ENCODE peak calls at places on chromosomes 3 and 15, in eight cellular contexts. One of them, this sample, is unnamed.

GRCh38 chr3:52068730-52069129 is 12.4 kb upstream of the DUSP7 start:
- DNase-seq in Panc1: no peak
- DNase-seq in HL-60: no peak
- DNase-seq in H1: no peak
- DNase-seq in transverse colon: peak; percentile 26
- DNase-seq in GM23338: no peak
- DNase-seq in endothelial cell of umbilical vein: no peak
- DNase-seq in GM12878: no peak
- DNase-seq in this sample: no peak

GRCh38 chr3:172749201-172749965 is 1.1 kb upstream of the ECT2 start:
- DNase-seq in Panc1: peak; percentile 91
- DNase-seq in HL-60: no peak
- DNase-seq in GM23338: peak; percentile 16
- DNase-seq in H1: no peak
- DNase-seq in transverse colon: no peak
- DNase-seq in GM12878: no peak
- DNase-seq in endothelial cell of umbilical vein: peak; percentile 84
- DNase-seq in this sample: peak; percentile 39

GRCh38 chr15:34133511-34133910 is 31.6 kb downstream of the PGBD4 start:
- DNase-seq in endothelial cell of umbilical vein: no peak
- DNase-seq in GM12878: no peak
- DNase-seq in H1: no peak
- DNase-seq in transverse colon: no peak
- DNase-seq in Panc1: no peak
- DNase-seq in HL-60: no peak
- DNase-seq in GM23338: no peak
- DNase-seq in this sample: no peak

GRCh38 chr15:88704791-88705768 is 66.3 kb downstream of the ISG20 start:
- DNase-seq in transverse colon: peak; percentile 23
- DNase-seq in Panc1: no peak
- DNase-seq in HL-60: no peak
- DNase-seq in GM23338: peak; percentile 71
- DNase-seq in GM12878: no peak
- DNase-seq in H1: peak; percentile 67
- DNase-seq in endothelial cell of umbilical vein: peak; percentile 27
- DNase-seq in this sample: peak; percentile 41

GRCh38 chr15:98881526-98882517 is 125.8 kb downstream of the PGPEP1L start:
- DNase-seq in H1: no peak
- DNase-seq in transverse colon: no peak
- DNase-seq in GM12878: no peak
- DNase-seq in HL-60: peak; percentile 72
- DNase-seq in endothelial cell of umbilical vein: peak; percentile 49
- DNase-seq in GM23338: peak; percentile 76
- DNase-seq in Panc1: no peak
- DNase-seq in this sample: no peak

GRCh38 chr15:51736646-51737537 is 563 bp downstream of the LYSMD2 start:
- DNase-seq in GM12878: no peak
- DNase-seq in endothelial cell of umbilical vein: peak; percentile 23
- DNase-seq in transverse colon: peak; percentile 67
- DNase-seq in Panc1: no peak
- DNase-seq in HL-60: peak; percentile 50
- DNase-seq in GM23338: peak; percentile 70
- DNase-seq in H1: peak; percentile 68
- DNase-seq in this sample: peak; percentile 53

GRCh38 chr15:69604050-69604378 is 151.4 kb downstream of the RPLP1 start:
- DNase-seq in HL-60: peak; percentile 25
- DNase-seq in H1: no peak
- DNase-seq in Panc1: no peak
- DNase-seq in GM12878: no peak
- DNase-seq in transverse colon: peak; percentile 44
- DNase-seq in GM23338: peak; percentile 59
- DNase-seq in endothelial cell of umbilical vein: no peak
- DNase-seq in this sample: peak; percentile 75

GRCh38 chr15:82045179-82045891 is 483 bp downstream of the MEX3B start:
- DNase-seq in transverse colon: peak; percentile 20
- DNase-seq in GM12878: no peak
- DNase-seq in GM23338: peak; percentile 48
- DNase-seq in HL-60: peak; percentile 21
- DNase-seq in H1: peak; percentile 68
- DNase-seq in endothelial cell of umbilical vein: peak; percentile 65
- DNase-seq in Panc1: no peak
- DNase-seq in this sample: no peak

GRCh38 chr15:73799466-73799865 is 46.3 kb upstream of the INSYN1 start:
- DNase-seq in GM12878: no peak
- DNase-seq in Panc1: no peak
- DNase-seq in H1: no peak
- DNase-seq in transverse colon: no peak
- DNase-seq in GM23338: peak; percentile 30
- DNase-seq in HL-60: no peak
- DNase-seq in endothelial cell of umbilical vein: no peak
- DNase-seq in this sample: no peak
- TF ChIP-seq POLR2AphosphoS5 in GM12878: no peak
- TF ChIP-seq POLR2AphosphoS5 in Panc1: no peak
- TF ChIP-seq POLR2AphosphoS5 in H1: no peak
- TF ChIP-seq POLR2AphosphoS5 in transverse colon: no peak
- TF ChIP-seq POLR2AphosphoS5 in GM23338: no peak
- TF ChIP-seq POLR2AphosphoS5 in HL-60: no peak
- TF ChIP-seq POLR2AphosphoS5 in endothelial cell of umbilical vein: no peak
- TF ChIP-seq POLR2AphosphoS5 in this sample: no peak

DNA sequence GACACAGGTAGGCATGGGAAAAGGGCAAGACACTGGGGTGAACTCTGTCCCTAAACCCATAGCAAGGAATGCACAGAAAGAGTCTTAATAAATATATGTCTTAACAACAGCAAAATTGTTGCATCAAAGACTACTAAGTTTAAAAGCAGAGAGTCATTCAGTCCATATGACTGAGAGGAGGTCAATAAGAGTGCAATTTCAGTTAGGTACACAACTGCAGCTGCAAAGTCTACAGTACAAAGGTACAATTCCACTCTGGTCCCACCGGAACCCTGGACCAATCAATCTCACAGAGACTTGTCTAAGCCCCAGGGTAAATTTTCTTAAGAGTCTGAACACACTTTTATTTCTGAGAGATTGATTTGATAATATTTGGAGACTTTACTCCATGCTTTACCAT is 6.9 kb downstream of the CP start:
- DNase-seq in Panc1: no peak
- DNase-seq in endothelial cell of umbilical vein: no peak
- DNase-seq in GM23338: no peak
- DNase-seq in transverse colon: no peak
- DNase-seq in H1: no peak
- DNase-seq in HL-60: no peak
- DNase-seq in GM12878: no peak
- DNase-seq in this sample: no peak
- H3K4me3 ChIP-seq in Panc1: no peak overlapping the region
- H3K4me3 ChIP-seq in endothelial cell of umbilical vein: no peak overlapping the region
- H3K4me3 ChIP-seq in GM23338: no peak overlapping the region
- H3K4me3 ChIP-seq in transverse colon: no peak overlapping the region
- H3K4me3 ChIP-seq in H1: no peak overlapping the region
- H3K4me3 ChIP-seq in HL-60: no peak overlapping the region
- H3K4me3 ChIP-seq in GM12878: no peak overlapping the region
- H3K4me3 ChIP-seq in this sample: no peak overlapping the region

GRCh38 chr15:75672646-75673425 is 25.1 kb downstream of the SNX33 start:
- DNase-seq in Panc1: no peak
- DNase-seq in GM12878: no peak
- DNase-seq in H1: no peak
- DNase-seq in GM23338: peak; percentile 59
- DNase-seq in HL-60: no peak
- DNase-seq in transverse colon: no peak
- DNase-seq in endothelial cell of umbilical vein: peak; percentile 15
- DNase-seq in this sample: peak; percentile 62
- TF ChIP-seq POLR2AphosphoS5 in Panc1: no peak
- TF ChIP-seq POLR2AphosphoS5 in GM12878: no peak
- TF ChIP-seq POLR2AphosphoS5 in H1: no peak
- TF ChIP-seq POLR2AphosphoS5 in GM23338: no peak
- TF ChIP-seq POLR2AphosphoS5 in HL-60: no peak
- TF ChIP-seq POLR2AphosphoS5 in transverse colon: no peak
- TF ChIP-seq POLR2AphosphoS5 in endothelial cell of umbilical vein: no peak
- TF ChIP-seq POLR2AphosphoS5 in this sample: peak; percentile 22

GRCh38 chr3:123583563-123583962 is 1.3 kb downstream of the HACD2 start:
- DNase-seq in Panc1: no peak
- DNase-seq in HL-60: no peak
- DNase-seq in H1: no peak
- DNase-seq in endothelial cell of umbilical vein: no peak
- DNase-seq in GM12878: no peak
- DNase-seq in transverse colon: no peak
- DNase-seq in GM23338: no peak
- DNase-seq in this sample: no peak
- H3K4me3 ChIP-seq in Panc1: peak overlapping the region; percentile 98
- H3K4me3 ChIP-seq in HL-60: no peak overlapping the region
- H3K4me3 ChIP-seq in H1: peak overlapping the region; percentile 99
- H3K4me3 ChIP-seq in endothelial cell of umbilical vein: no peak overlapping the region
- H3K4me3 ChIP-seq in GM12878: peak overlapping the region; percentile 86
- H3K4me3 ChIP-seq in transverse colon: no peak overlapping the region
- H3K4me3 ChIP-seq in GM23338: peak overlapping the region; percentile 87
- H3K4me3 ChIP-seq in this sample: peak overlapping the region; percentile 88

DNA sequence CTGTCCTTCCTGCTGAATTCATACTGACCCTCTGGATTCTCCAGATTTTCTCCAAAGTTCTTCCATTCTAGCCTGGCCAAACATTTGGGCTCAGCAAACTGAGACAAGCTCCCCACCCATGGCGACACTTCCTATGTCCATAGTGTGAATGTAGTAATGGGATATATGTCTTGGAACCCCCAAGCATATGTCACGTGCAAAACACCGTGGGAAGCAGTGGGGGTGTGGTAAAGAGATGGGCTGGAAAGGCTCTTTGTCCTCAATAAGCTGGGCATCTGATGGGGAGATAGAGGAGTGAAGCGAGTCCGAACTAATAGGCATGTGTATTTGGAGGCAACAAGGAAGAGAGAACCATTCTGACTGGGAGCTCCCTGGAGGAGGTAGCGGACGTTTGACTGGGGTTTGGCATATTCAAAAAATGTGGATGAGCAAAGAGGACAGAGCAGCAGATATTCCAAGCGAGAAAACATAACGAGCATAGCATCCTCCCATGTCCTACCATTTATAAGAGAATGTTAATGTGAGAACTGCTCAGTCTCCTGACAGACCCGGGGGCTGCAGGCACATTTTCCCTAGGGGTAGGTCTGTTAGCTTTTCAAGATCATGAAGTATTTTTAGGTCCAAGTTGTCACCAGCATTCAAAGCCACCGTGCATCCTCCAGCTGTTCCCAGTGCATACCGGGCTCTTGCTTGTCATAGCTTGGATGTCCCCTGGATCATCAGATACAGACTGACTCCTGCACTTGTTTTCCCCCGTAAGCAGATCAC is 25.6 kb downstream of the TPM1 start:
- DNase-seq in Panc1: no peak
- DNase-seq in HL-60: no peak
- DNase-seq in GM23338: no peak
- DNase-seq in transverse colon: no peak
- DNase-seq in GM12878: no peak
- DNase-seq in endothelial cell of umbilical vein: no peak
- DNase-seq in H1: no peak
- DNase-seq in this sample: no peak
- TF ChIP-seq POLR2AphosphoS5 in Panc1: peak; percentile 51
- TF ChIP-seq POLR2AphosphoS5 in HL-60: no peak
- TF ChIP-seq POLR2AphosphoS5 in GM23338: no peak
- TF ChIP-seq POLR2AphosphoS5 in transverse colon: no peak
- TF ChIP-seq POLR2AphosphoS5 in GM12878: no peak
- TF ChIP-seq POLR2AphosphoS5 in endothelial cell of umbilical vein: no peak
- TF ChIP-seq POLR2AphosphoS5 in H1: peak; percentile 69
- TF ChIP-seq POLR2AphosphoS5 in this sample: no peak

DNA sequence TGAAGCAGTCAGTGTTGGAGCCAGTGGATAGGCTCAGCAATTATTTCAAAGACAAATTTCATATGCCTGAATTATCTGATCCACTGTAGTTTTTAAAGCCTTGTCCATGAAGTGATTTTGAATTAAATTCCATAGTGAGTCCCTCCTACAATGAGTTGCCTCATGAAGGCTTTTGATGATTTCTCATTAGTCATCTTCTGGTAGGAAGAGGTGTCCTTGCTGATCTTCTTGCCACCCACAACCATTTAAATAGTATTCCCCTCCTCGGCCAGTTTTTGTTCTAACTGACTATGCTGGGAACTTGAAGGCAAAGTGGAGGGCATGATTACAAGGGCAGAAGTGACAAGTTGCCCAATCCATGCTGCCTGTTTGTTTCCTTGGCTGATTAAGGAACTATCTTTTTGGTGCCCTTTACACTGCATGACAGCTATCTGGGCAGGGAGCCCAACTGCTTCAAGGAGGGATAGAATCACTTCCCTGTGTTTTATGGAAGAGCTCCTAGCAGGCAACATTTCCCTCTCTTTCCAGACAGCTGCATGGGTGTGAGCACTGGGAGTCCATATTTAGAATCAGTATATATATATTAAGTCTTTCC is 617.5 kb downstream of the ZPLD1 start:
- DNase-seq in Panc1: no peak
- DNase-seq in GM12878: no peak
- DNase-seq in endothelial cell of umbilical vein: no peak
- DNase-seq in GM23338: no peak
- DNase-seq in transverse colon: peak; percentile 58
- DNase-seq in HL-60: peak; percentile 28
- DNase-seq in H1: no peak
- DNase-seq in this sample: no peak
- H3K4me3 ChIP-seq in Panc1: no peak overlapping the region
- H3K4me3 ChIP-seq in GM12878: no peak overlapping the region
- H3K4me3 ChIP-seq in endothelial cell of umbilical vein: no peak overlapping the region
- H3K4me3 ChIP-seq in GM23338: no peak overlapping the region
- H3K4me3 ChIP-seq in transverse colon: no peak overlapping the region
- H3K4me3 ChIP-seq in HL-60: no peak overlapping the region
- H3K4me3 ChIP-seq in H1: no peak overlapping the region
- H3K4me3 ChIP-seq in this sample: no peak overlapping the region

This sample was measured in stomach.